ENCODE peak calls at places on chromosomes 13 and 19, in eight cellular contexts. L, R, M, U, Y, F, V and Z are unnamed samples.

GRCh38 chr19:19056636-19057275 is 7.0 kb upstream of the SLC25A42 start:
- DNase-seq in L (no peak), R (no peak), M (no peak), U (no peak), Y (no peak), F (no peak), V (no peak), Z (no peak)

GRCh38 chr13:75196112-75196855 is 285.7 kb downstream of the TBC1D4 start:
- DNase-seq in L (peak; percentile 58), R (no peak), M (no peak), U (peak; percentile 95), Y (no peak), F (no peak), V (no peak), Z (no peak)

GRCh38 chr19:19533826-19534225 is 4.2 kb upstream of the CILP2 start:
- DNase-seq in L (no peak), R (no peak), M (no peak), U (no peak), Y (no peak), F (no peak), V (peak; percentile 8), Z (no peak)

GRCh38 chr13:103386341-103386740 is 320.1 kb upstream of the SLC10A2 start:
- DNase-seq in L (peak; percentile 17), R (no peak), M (no peak), U (peak; percentile 80), Y (no peak), F (no peak), V (no peak), Z (no peak)

GRCh38 chr19:17671906-17672305 is 16.2 kb downstream of the UNC13A start:
- DNase-seq in L (peak; percentile 48), R (no peak), M (no peak), U (peak; percentile 69), Y (peak; percentile 11), F (no peak), V (peak; percentile 87), Z (no peak)

GRCh38 chr19:5832527-5833216 is 6.8 kb downstream of the FUT6 start:
- DNase-seq in L (no peak), R (no peak), M (no peak), U (no peak), Y (no peak), F (no peak), V (no peak), Z (no peak)

GRCh38 chr13:39963612-39964011 is 308.1 kb downstream of the COG6 start:
- DNase-seq in L (no peak), R (no peak), M (no peak), U (no peak), Y (no peak), F (no peak), V (no peak), Z (no peak)

GRCh38 chr13:42486711-42487198 is 87.2 kb upstream of the TNFSF11 start:
- DNase-seq in L (peak; percentile 93), R (peak; percentile 17), M (no peak), U (peak; percentile 96), Y (no peak), F (no peak), V (no peak), Z (no peak)

GRCh38 chr19:13996928-13997636 is 9.0 kb downstream of the RFX1 start:
- DNase-seq in L (no peak), R (no peak), M (no peak), U (no peak), Y (no peak), F (no peak), V (no peak), Z (no peak)

GRCh38 chr13:62512194-62513141 is 1096.8 kb upstream of the PCDH20 start:
- DNase-seq in L (peak; percentile 40), R (peak; percentile 1), M (peak; percentile 20), U (peak; percentile 65), Y (peak; percentile 12), F (no peak), V (peak; percentile 74), Z (no peak)

GRCh38 chr19:18441804-18442788 is 4.2 kb upstream of the ISYNA1 start:
- DNase-seq in L (no peak), R (no peak), M (no peak), U (no peak), Y (no peak), F (no peak), V (peak; percentile 24), Z (no peak)

GRCh38 chr13:31242935-31243334 is 43.2 kb downstream of the B3GLCT start:
- DNase-seq in L (peak; percentile 66), R (no peak), M (no peak), U (peak; percentile 37), Y (no peak), F (no peak), V (no peak), Z (no peak)

DNA sequence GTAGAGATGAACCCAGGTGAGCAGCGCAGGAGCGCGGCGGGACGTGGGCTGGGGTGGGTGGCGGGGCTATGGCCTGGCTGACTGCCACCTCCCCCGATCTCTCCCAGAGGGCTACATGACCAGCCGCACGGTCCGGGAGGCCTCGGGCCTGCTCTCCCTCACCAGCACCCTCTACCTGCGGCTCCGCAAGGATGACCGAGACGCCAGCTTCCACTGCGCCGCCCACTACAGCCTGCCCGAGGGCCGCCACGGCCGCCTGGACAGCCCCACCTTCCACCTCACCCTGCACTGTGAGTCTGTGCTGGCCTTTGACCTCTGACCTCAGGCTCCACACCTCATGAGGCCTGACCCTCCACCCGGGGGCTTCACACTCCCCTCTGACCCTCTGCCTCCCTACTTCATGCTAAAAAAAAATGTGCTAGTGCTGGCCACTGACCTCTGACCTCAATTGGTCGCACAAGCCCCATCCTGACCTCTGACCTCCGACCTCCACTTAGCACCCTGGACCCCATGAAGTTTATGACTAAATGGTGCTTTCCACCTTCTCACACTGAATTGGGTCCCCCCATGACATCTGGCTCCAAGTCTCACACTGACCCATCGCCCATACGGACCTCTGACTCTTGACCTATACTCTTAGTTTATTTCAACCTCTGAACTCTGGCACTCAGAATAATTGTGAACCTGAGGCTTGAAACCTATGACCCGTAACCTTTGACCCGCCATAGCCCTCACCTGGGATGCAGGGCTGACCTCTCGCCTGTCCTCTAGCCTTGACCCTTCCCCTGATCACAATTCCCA is 4.6 kb downstream of the BCAM start:
- DNase-seq in L (no peak), R (no peak), M (no peak), U (no peak), Y (no peak), F (no peak), V (peak; percentile 70), Z (no peak)
- TF ChIP-seq CTCF in L (no peak), R (no peak), M (no peak), U (peak; percentile 15), Y (no peak), F (no peak), V (peak; percentile 49), Z (no peak)

DNA sequence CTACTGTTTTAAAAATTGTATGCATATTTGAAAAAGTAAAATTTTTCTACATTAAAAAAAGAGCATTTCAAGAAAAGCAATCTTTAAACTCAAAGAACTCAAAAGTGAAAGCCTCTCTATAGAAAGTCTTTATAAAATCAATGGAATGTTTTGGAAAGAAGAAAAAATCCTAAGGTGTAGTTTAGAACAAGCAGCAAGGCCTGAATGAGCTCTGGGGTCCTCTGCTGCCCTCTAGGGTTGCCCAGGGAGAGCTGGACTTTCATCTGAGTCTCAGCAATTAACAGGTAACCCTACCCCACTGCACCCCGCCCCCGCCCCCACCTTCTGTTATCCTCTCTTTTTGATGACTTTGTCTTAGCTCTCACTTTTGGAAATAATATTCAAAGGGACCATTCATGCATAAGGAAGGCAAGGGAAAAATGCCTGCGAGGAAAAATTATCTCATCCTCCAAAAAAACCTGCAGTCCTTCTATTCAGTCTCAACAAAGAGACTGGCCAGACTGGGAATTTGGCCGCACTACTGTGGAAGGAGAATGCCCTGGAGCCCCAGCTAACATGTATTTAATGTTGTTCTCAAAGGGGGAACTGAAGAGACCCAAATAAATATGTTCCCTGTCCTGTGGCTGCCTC is 24.1 kb downstream of the SLC25A30 start:
- DNase-seq in L (peak; percentile 63), R (peak; percentile 58), M (no peak), U (peak; percentile 78), Y (no peak), F (no peak), V (peak; percentile 80), Z (no peak)
- TF ChIP-seq CTCF in L (peak; percentile 73), R (peak; percentile 55), M (no peak), U (peak; percentile 81), Y (peak; percentile 77), F (peak; percentile 38), V (peak; percentile 80), Z (no peak)

DNA sequence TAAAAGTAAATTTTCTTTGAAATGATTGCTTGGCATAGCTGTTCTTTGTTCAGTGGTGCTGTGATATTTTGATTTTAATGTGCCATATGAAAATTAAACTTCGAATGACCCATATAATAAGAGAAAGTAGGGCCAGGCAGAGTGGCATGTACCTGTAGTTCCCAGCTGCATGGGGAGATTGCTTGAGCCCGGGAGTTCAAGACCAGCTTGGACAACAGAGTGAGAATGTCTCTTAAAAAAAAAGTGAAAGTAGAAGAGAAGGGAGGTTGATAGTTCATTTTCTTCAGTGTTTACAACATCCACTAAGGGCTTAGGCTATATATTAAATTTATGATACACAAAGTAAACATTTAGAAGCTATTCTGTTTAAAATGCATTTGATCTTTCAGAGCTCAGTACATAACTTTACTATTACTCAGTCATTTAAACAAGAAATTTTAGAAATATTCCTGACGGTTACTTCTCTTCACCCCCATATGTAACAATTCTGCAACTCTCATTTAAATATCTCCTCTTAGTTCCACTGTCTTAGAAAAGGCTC is 17.2 kb upstream of the RFC3 start:
- DNase-seq in L (no peak), R (no peak), M (no peak), U (no peak), Y (no peak), F (no peak), V (no peak), Z (no peak)
- TF ChIP-seq CTCF in L (no peak), R (no peak), M (no peak), U (no peak), Y (no peak), F (no peak), V (no peak), Z (no peak)

GRCh38 chr13:44816701-44817684 is 172.3 kb downstream of the NUFIP1 start:
- DNase-seq in L (peak; percentile 62), R (peak; percentile 22), M (no peak), U (peak; percentile 51), Y (no peak), F (no peak), V (no peak), Z (no peak)

GRCh38 chr13:44819245-44819644 is 170.0 kb downstream of the NUFIP1 start:
- DNase-seq in L (peak; percentile 82), R (peak; percentile 58), M (no peak), U (peak; percentile 91), Y (no peak), F (no peak), V (no peak), Z (no peak)

GRCh38 chr13:44819762-44820161 is 169.5 kb downstream of the NUFIP1 start:
- DNase-seq in L (no peak), R (no peak), M (no peak), U (no peak), Y (no peak), F (no peak), V (no peak), Z (no peak)

GRCh38 chr13:44818016-44818415 is 171.3 kb downstream of the NUFIP1 start:
- DNase-seq in L (no peak), R (no peak), M (no peak), U (no peak), Y (no peak), F (no peak), V (no peak), Z (no peak)

DNA sequence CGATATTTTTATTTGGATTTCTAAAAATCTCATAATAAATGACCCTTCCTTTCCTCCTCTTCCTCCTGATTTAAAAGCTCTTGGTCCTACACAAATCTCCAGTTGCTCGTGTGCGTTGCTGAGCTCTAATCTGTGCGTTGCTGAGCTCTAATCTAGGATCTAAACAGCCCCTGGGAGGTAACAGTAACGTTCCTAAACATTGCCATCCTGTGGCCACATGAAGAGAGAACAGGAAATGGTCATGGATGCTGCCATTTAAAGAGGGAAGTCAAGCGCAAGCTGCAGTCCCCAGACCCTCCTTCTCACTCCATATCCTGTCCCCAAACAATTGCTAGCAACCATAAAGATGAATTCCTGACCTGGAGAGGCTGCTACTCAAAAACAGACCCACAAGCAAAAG is 170.8 kb downstream of the NUFIP1 start:
- DNase-seq in L (peak; percentile 33), R (no peak), M (no peak), U (peak; percentile 65), Y (no peak), F (no peak), V (peak; percentile 79), Z (no peak)
- TF ChIP-seq CTCF in L (peak; percentile 34), R (no peak), M (no peak), U (peak; percentile 48), Y (peak; percentile 52), F (no peak), V (peak; percentile 76), Z (no peak)